ENCODE peak calls at places on chromosomes 3 and 15, in four cellular contexts. J is OCI-LY7; M is CD4-positive, CD25-positive, alpha-beta regulatory T cell; U is neural progenitor cell. T is an unnamed sample. For H3K36me3, the result is how much of the 10 kb centered on the place peaks cover.

GRCh38 chr15:78044407-78045155 is 32.9 kb downstream of the TBC1D2B start:
- DNase-seq in J (no peak), M (no peak), U (no peak), T (no peak)

GRCh38 chr15:77002954-77003912 is 8.3 kb downstream of the PSTPIP1 start:
- DNase-seq in J (peak), M (peak), U (no peak), T (peak)

GRCh38 chr15:37056168-37056893 is 44.0 kb downstream of the MEIS2 start:
- DNase-seq in J (no peak), M (no peak), U (peak), T (peak)

GRCh38 chr3:10757821-10758130 is 58.3 kb upstream of the SLC6A11 start:
- DNase-seq in J (no peak), M (no peak), U (no peak), T (no peak)

GRCh38 chr15:47326506-47326905 is 390.8 kb upstream of the SEMA6D start:
- DNase-seq in J (no peak), M (no peak), U (no peak), T (no peak)

GRCh38 chr15:44075535-44075934 is 119.5 kb downstream of the FRMD5 start:
- DNase-seq in J (no peak), M (no peak), U (no peak), T (no peak)

GRCh38 chr3:134009345-134010000 is 20.3 kb downstream of the SLCO2A1 start:
- DNase-seq in J (no peak), M (no peak), U (no peak), T (no peak)

GRCh38 chr15:37105795-37106333 is 5.5 kb upstream of the MEIS2 start:
- DNase-seq in J (no peak), M (no peak), U (no peak), T (no peak)

GRCh38 chr3:171055336-171056178 is 29.0 kb upstream of the SLC2A2 start:
- DNase-seq in J (no peak), M (no peak), U (no peak), T (no peak)

GRCh38 chr3:112774293-112774926 is 72.3 kb downstream of the CD200R1L start:
- DNase-seq in J (no peak), M (peak), U (no peak), T (no peak)

GRCh38 chr3:55362206-55362960 is 124.7 kb downstream of the WNT5A start:
- DNase-seq in J (no peak), M (no peak), U (no peak), T (no peak)

GRCh38 chr3:31412832-31413231 is 119.9 kb upstream of the STT3B start:
- DNase-seq in J (no peak), M (no peak), U (no peak), T (no peak)

GRCh38 chr15:51849866-51850265 is 20.4 kb downstream of the TMOD3 start:
- DNase-seq in J (no peak), M (no peak), U (no peak), T (no peak)

GRCh38 chr3:194750409-194750808 is 64.7 kb downstream of the FAM43A start:
- DNase-seq in J (no peak), M (no peak), U (peak), T (no peak)

GRCh38 chr3:66378256-66378655 is 122.6 kb downstream of the LRIG1 start:
- DNase-seq in J (peak), M (peak), U (peak), T (no peak)

GRCh38 chr15:68310178-68310810 is 32.7 kb downstream of the FEM1B start:
- DNase-seq in J (no peak), M (no peak), U (no peak), T (no peak)

GRCh38 chr3:14175383-14176037 is 2.9 kb downstream of the XPC start:
- DNase-seq in J (peak), M (peak), U (no peak), T (no peak)

GRCh38 chr3:127469760-127470159 is 120.8 kb downstream of the TPRA1 start:
- DNase-seq in J (no peak), M (no peak), U (no peak), T (no peak)

GRCh38 chr15:78302579-78302978 is 3.2 kb upstream of the SKIC8 start:
- DNase-seq in J (no peak), M (no peak), U (no peak), T (no peak)

GRCh38 chr3:195011231-195011834 is 259.6 kb downstream of the XXYLT1 start:
- DNase-seq in J (no peak), M (no peak), U (no peak), T (peak)

GRCh38 chr15:89533861-89534544 is 37.6 kb upstream of the RHCG start:
- DNase-seq in J (no peak), M (no peak), U (no peak), T (no peak)
- H3K36me3 ChIP-seq in J (under half), M (under half), U (under half), T (under half)

GRCh38 chr3:187742351-187743171 is 2.7 kb downstream of the BCL6 start:
- DNase-seq in J (peak), M (peak), U (no peak), T (no peak)
- H3K4me3 ChIP-seq in J (peak), M (peak), U (peak), T (peak)

GRCh38 chr15:40775740-40776536 is 6.2 kb downstream of the C15orf62 start:
- DNase-seq in J (no peak), M (no peak), U (no peak), T (no peak)

GRCh38 chr15:40773496-40773895 is 3.7 kb downstream of the C15orf62 start:
- DNase-seq in J (no peak), M (no peak), U (no peak), T (no peak)

GRCh38 chr15:40776537-40777141 is 6.9 kb downstream of the C15orf62 start:
- DNase-seq in J (no peak), M (no peak), U (no peak), T (peak)

GRCh38 chr15:40773902-40774301 is 4.1 kb downstream of the C15orf62 start:
- DNase-seq in J (no peak), M (no peak), U (no peak), T (no peak)

GRCh38 chr15:40775007-40775406 is 5.2 kb downstream of the C15orf62 start:
- DNase-seq in J (no peak), M (no peak), U (no peak), T (no peak)
- H3K36me3 ChIP-seq in J (half or more), M (half or more), U (under half), T (half or more)

DNA sequence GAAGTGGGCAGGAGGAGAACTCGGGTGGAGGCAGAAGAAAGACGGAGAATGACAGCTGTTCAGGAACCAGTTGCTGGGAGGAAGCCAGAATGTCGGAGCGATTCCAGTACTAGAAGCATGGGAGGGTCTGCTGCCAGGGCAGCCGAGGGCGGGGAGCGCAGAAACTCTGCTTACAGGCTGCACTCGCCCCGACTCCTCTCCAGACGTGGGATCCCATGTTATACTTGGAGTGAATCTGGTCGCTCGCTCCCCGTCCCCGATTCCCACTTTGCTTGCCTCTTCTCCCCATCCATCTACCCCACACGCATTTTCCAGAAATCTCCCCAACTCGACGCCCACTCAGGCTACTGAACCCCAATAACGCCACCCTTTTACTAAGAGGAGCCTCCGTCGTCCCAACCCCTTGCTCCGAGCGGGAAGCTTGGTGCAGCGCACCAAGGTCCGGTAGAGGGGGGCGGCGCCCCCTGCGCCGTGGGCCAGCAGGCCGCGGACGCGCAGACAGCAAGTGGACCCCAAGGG is 655 bp downstream of the GATM start:
- DNase-seq in J (no peak), M (no peak), U (peak), T (no peak)
- H3K4me3 ChIP-seq in J (peak), M (peak), U (peak), T (peak)